ENCODE peak calls at places on chromosome 12, in six cellular contexts. D is lung, P is GM13977, M is A549, Q is Calu3, V is OCI-LY7. Y is an unnamed sample.
A peak's percentile ranks its signal among the peaks of the same experiment; 100 is the strongest.

GRCh38 chr12:68498736-68499135 is 112.0 kb upstream of the RAP1B start:
- DNase-seq in D (no peak), P (no peak), M (no peak), Q (no peak), V (no peak), Y (no peak)

GRCh38 chr12:93727195-93727811 is 50.1 kb downstream of the CRADD start:
- DNase-seq in D (no peak), P (no peak), M (no peak), Q (no peak), V (no peak), Y (no peak)

GRCh38 chr12:51773145-51773869 is 75.2 kb downstream of the FIGNL2 start:
- DNase-seq in D (no peak), P (no peak), M (peak; percentile 50), Q (no peak), V (no peak), Y (peak; percentile 57)

GRCh38 chr12:12217018-12217359 is 49.9 kb downstream of the LRP6 start:
- DNase-seq in D (no peak), P (no peak), M (peak; percentile 89), Q (no peak), V (no peak), Y (no peak)

GRCh38 chr12:50581226-50582184 is 76.7 kb downstream of the DIP2B start:
- DNase-seq in D (no peak), P (no peak), M (no peak), Q (peak; percentile 64), V (no peak), Y (no peak)

GRCh38 chr12:54300267-54300731 is 516 bp downstream of the NFE2 start:
- DNase-seq in D (no peak), P (no peak), M (no peak), Q (no peak), V (no peak), Y (no peak)

GRCh38 chr12:63795032-63795687 is 15.5 kb downstream of the RXYLT1 start:
- DNase-seq in D (no peak), P (no peak), M (no peak), Q (no peak), V (no peak), Y (no peak)

GRCh38 chr12:94127239-94128131 is 20.9 kb upstream of the PLXNC1 start:
- DNase-seq in D (no peak), P (no peak), M (no peak), Q (no peak), V (no peak), Y (no peak)

GRCh38 chr12:85322715-85323114 is 42.7 kb downstream of the ALX1 start:
- DNase-seq in D (no peak), P (peak; percentile 27), M (no peak), Q (no peak), V (no peak), Y (no peak)

GRCh38 chr12:71536939-71537622 is 97.5 kb downstream of the LGR5 start:
- DNase-seq in D (no peak), P (no peak), M (no peak), Q (no peak), V (no peak), Y (no peak)

GRCh38 chr12:123055281-123055766 is 74.8 kb downstream of the ARL6IP4 start:
- DNase-seq in D (no peak), P (no peak), M (no peak), Q (no peak), V (no peak), Y (no peak)

GRCh38 chr12:9323144-9323681 is 115.0 kb upstream of the PZP start:
- DNase-seq in D (no peak), P (no peak), M (no peak), Q (no peak), V (no peak), Y (no peak)

GRCh38 chr12:12387521-12387920 is 30.6 kb downstream of the BORCS5 start:
- DNase-seq in D (no peak), P (no peak), M (no peak), Q (no peak), V (no peak), Y (peak; percentile 10)

GRCh38 chr12:66288121-66288520 is 14.2 kb upstream of the HELB start:
- DNase-seq in D (no peak), P (no peak), M (no peak), Q (no peak), V (no peak), Y (no peak)

GRCh38 chr12:63899396-63899795 is 54.9 kb downstream of the SRGAP1 start:
- DNase-seq in D (no peak), P (no peak), M (peak; percentile 68), Q (no peak), V (no peak), Y (no peak)

GRCh38 chr12:33438890-33439586 is 581 bp downstream of the SYT10 start:
- DNase-seq in D (no peak), P (no peak), M (no peak), Q (peak; percentile 58), V (no peak), Y (no peak)

GRCh38 chr12:106110626-106111300 is 28.0 kb downstream of the NUAK1 start:
- DNase-seq in D (no peak), P (no peak), M (no peak), Q (no peak), V (no peak), Y (no peak)

GRCh38 chr12:73599268-73599667 is 938.4 kb upstream of the ATXN7L3B start:
- DNase-seq in D (no peak), P (no peak), M (no peak), Q (no peak), V (no peak), Y (no peak)

GRCh38 chr12:124774462-124775167 is 89.0 kb downstream of the SCARB1 start:
- DNase-seq in D (no peak), P (peak; percentile 83), M (no peak), Q (no peak), V (peak; percentile 45), Y (no peak)

GRCh38 chr12:92271341-92271740 is 125.7 kb upstream of the BTG1 start:
- DNase-seq in D (no peak), P (no peak), M (no peak), Q (no peak), V (no peak), Y (no peak)

GRCh38 chr12:5746496-5746895 is 198.6 kb downstream of the ANO2 start:
- DNase-seq in D (no peak), P (no peak), M (no peak), Q (no peak), V (no peak), Y (no peak)

DNA sequence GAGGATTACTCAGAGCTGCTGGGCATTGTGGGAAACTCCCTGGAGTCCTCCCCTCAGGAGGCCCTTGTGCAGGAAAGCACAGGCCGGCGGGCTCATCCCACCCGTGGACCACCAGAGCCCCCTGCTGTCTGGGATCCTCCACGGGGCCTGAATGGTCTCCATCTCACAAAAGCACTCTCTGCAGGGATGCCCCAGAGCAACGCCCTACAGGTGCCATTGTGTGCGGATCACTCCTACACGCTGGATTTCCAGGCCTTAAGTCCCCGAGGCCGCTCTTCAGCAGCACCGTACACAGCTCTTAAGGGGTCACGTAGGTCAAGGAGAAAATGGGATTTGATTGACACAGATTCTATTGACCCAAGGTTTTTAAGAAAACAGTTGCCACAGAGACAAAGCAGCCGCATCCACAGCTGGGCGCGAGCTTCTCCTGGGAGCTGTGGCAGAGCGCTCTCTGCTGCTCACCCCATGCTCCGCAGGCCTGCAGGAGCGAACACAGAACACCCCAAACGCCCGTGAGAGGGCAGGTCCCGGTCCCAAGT is 36.7 kb upstream of the RIMBP2 start:
- DNase-seq in D (no peak), P (no peak), M (no peak), Q (no peak), V (no peak), Y (no peak)
- TF ChIP-seq CTCF in D (no peak), P (no peak), M (no peak), Q (no peak), V (peak; percentile 35), Y (no peak)

DNA sequence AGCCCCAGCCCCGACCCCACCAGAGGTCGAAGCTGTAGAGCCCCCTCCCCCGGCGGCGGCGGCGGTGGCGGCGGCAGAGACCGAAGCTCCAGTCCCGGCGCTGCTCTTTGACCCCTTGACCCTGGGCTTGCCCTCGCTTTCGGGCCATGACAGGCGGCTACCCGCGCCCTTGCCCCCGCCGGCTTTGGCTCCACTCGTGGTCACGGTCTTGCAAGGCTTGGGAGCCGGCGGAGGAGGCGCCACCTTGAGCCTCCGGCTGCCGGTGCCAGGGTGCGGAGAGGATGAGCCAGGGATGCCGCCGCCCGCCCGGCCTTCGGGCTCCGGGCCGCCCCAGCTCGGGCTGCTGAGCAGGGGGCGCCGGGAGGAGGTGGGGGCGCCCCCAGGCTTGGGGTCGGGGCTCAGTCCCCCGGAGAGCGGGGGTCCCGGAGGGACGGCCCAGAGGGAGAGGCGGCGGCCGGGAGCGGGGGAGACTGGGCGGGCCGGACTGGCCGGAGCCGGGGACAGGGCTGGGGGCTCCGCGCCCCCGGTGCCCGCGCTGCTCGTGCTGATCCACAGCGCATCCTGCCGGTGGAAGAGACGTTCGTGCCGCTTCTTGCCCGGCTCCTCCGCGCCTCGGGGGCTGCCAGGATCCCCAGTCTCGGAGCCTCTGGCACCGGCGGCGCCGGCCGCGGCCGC is 938 bp downstream of the AGAP2 start:
- DNase-seq in D (no peak), P (no peak), M (no peak), Q (no peak), V (no peak), Y (no peak)
- TF ChIP-seq CTCF in D (no peak), P (no peak), M (peak; percentile 47), Q (no peak), V (no peak), Y (peak; percentile 31)

DNA sequence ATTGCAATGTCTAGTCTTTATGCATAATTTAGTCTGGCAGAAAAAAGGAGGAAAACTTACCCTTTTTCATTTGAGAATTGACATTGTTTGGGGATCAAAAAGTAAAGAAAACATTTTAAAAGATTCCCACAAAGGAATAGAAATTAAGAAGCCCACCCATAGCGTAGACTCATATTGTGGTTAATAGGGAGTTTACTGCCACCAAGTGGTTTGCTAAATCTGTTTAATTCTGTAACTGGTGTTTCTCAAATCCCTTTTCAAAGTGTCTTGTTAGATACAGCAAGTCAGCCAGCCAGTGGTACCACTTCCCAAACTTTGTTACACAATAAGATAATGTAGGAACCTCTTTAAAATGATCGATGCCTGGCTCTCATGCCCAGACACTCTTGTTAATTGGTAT is 180.3 kb downstream of the IPO8 start:
- DNase-seq in D (no peak), P (no peak), M (peak; percentile 13), Q (no peak), V (peak; percentile 10), Y (no peak)
- TF ChIP-seq CTCF in D (no peak), P (no peak), M (peak; percentile 32), Q (no peak), V (peak; percentile 66), Y (no peak)

DNA sequence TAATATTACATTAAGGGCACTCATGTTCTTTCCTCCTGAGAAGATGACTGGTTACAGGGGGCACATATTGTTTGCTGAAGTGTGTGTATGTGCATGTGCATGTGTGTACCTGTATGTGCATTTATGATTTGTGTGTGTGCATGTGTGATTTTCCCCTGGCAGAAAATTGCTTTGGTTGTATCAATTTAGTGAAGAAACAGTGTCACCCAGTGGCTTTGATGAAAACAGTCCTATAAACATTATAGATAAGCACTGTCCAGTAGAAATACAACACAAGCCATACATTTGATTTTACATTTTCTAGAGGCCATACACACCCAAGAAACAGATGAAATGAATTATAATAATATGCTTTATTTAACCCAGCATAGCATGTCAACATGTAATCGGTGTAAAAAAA is 8.6 kb downstream of the PDE3A start:
- DNase-seq in D (no peak), P (no peak), M (peak; percentile 44), Q (peak; percentile 24), V (peak; percentile 15), Y (no peak)
- TF ChIP-seq CTCF in D (no peak), P (peak; percentile 15), M (peak; percentile 45), Q (no peak), V (peak; percentile 68), Y (peak; percentile 35)

Y was measured in AG09319.